ENCODE peak calls at places on chromosomes 2 and 18, in six cellular contexts. One of them, this sample, is unnamed.
A peak's percentile ranks its signal among the peaks of the same experiment; 100 is the strongest.

GRCh38 chr18:9437049-9437448 is 38.3 kb upstream of the RALBP1 start:
- DNase-seq in right atrium auricular region: no peak
- DNase-seq in pulmonary artery endothelial cell: no peak
- DNase-seq in amygdala: no peak
- DNase-seq in A549: no peak
- DNase-seq in SK-N-DZ: no peak
- DNase-seq in this sample: no peak

GRCh38 chr18:24300703-24301102 is 96.9 kb downstream of the OSBPL1A start:
- DNase-seq in right atrium auricular region: no peak
- DNase-seq in A549: no peak
- DNase-seq in amygdala: no peak
- DNase-seq in SK-N-DZ: no peak
- DNase-seq in pulmonary artery endothelial cell: no peak
- DNase-seq in this sample: no peak

GRCh38 chr2:153195342-153195741 is 283.2 kb downstream of the RPRM start:
- DNase-seq in pulmonary artery endothelial cell: no peak
- DNase-seq in right atrium auricular region: no peak
- DNase-seq in A549: no peak
- DNase-seq in SK-N-DZ: no peak
- DNase-seq in amygdala: no peak
- DNase-seq in this sample: no peak

GRCh38 chr2:26534098-26534864 is 56.4 kb upstream of the OTOF start:
- DNase-seq in SK-N-DZ: no peak
- DNase-seq in A549: no peak
- DNase-seq in pulmonary artery endothelial cell: no peak
- DNase-seq in amygdala: no peak
- DNase-seq in right atrium auricular region: no peak
- DNase-seq in this sample: no peak

GRCh38 chr2:9637330-9637729 is 6.5 kb upstream of the YWHAQ start:
- DNase-seq in right atrium auricular region: no peak
- DNase-seq in SK-N-DZ: no peak
- DNase-seq in pulmonary artery endothelial cell: no peak
- DNase-seq in amygdala: peak; percentile 80
- DNase-seq in A549: no peak
- DNase-seq in this sample: no peak

GRCh38 chr2:83782122-83782521 is 677.0 kb downstream of the SUCLG1 start:
- DNase-seq in A549: peak; percentile 4
- DNase-seq in pulmonary artery endothelial cell: no peak
- DNase-seq in amygdala: no peak
- DNase-seq in right atrium auricular region: no peak
- DNase-seq in SK-N-DZ: no peak
- DNase-seq in this sample: no peak

GRCh38 chr2:172928754-172929153 is 146.9 kb upstream of the MAP3K20 start:
- DNase-seq in SK-N-DZ: no peak
- DNase-seq in pulmonary artery endothelial cell: peak; percentile 37
- DNase-seq in amygdala: peak; percentile 20
- DNase-seq in right atrium auricular region: no peak
- DNase-seq in A549: no peak
- DNase-seq in this sample: no peak

GRCh38 chr2:100667801-100668200 is 105.0 kb downstream of the PDCL3 start:
- DNase-seq in SK-N-DZ: no peak
- DNase-seq in pulmonary artery endothelial cell: no peak
- DNase-seq in amygdala: no peak
- DNase-seq in A549: no peak
- DNase-seq in right atrium auricular region: peak; percentile 36
- DNase-seq in this sample: no peak

GRCh38 chr2:128016620-128017019 is 11.2 kb downstream of the SAP130 start:
- DNase-seq in pulmonary artery endothelial cell: no peak
- DNase-seq in A549: no peak
- DNase-seq in SK-N-DZ: no peak
- DNase-seq in amygdala: peak; percentile 13
- DNase-seq in right atrium auricular region: no peak
- DNase-seq in this sample: no peak

GRCh38 chr2:85702172-85702571 is 8.0 kb downstream of the GNLY start:
- DNase-seq in amygdala: no peak
- DNase-seq in A549: no peak
- DNase-seq in right atrium auricular region: no peak
- DNase-seq in SK-N-DZ: no peak
- DNase-seq in pulmonary artery endothelial cell: no peak
- DNase-seq in this sample: no peak

GRCh38 chr2:15023231-15023630 is 390.7 kb downstream of the LRATD1 start:
- DNase-seq in amygdala: no peak
- DNase-seq in SK-N-DZ: no peak
- DNase-seq in pulmonary artery endothelial cell: no peak
- DNase-seq in A549: no peak
- DNase-seq in right atrium auricular region: no peak
- DNase-seq in this sample: no peak

GRCh38 chr2:149357058-149357457 is 26.7 kb downstream of the LYPD6 start:
- DNase-seq in amygdala: no peak
- DNase-seq in pulmonary artery endothelial cell: no peak
- DNase-seq in SK-N-DZ: no peak
- DNase-seq in A549: no peak
- DNase-seq in right atrium auricular region: no peak
- DNase-seq in this sample: no peak

GRCh38 chr2:239143858-239144712 is 256.7 kb downstream of the HDAC4 start:
- DNase-seq in SK-N-DZ: peak; percentile 49
- DNase-seq in pulmonary artery endothelial cell: peak; percentile 10
- DNase-seq in A549: peak; percentile 58
- DNase-seq in right atrium auricular region: no peak
- DNase-seq in amygdala: peak; percentile 44
- DNase-seq in this sample: peak; percentile 56

GRCh38 chr2:23583467-23583866 is 198.5 kb downstream of the KLHL29 start:
- DNase-seq in A549: no peak
- DNase-seq in right atrium auricular region: no peak
- DNase-seq in SK-N-DZ: no peak
- DNase-seq in pulmonary artery endothelial cell: no peak
- DNase-seq in amygdala: no peak
- DNase-seq in this sample: no peak

GRCh38 chr2:120826260-120826648 is 90.6 kb downstream of the GLI2 start:
- DNase-seq in A549: no peak
- DNase-seq in pulmonary artery endothelial cell: no peak
- DNase-seq in right atrium auricular region: no peak
- DNase-seq in amygdala: no peak
- DNase-seq in SK-N-DZ: no peak
- DNase-seq in this sample: no peak

GRCh38 chr2:239117831-239118230 is 269.9 kb downstream of the TWIST2 start:
- DNase-seq in amygdala: no peak
- DNase-seq in SK-N-DZ: no peak
- DNase-seq in pulmonary artery endothelial cell: no peak
- DNase-seq in A549: no peak
- DNase-seq in right atrium auricular region: no peak
- DNase-seq in this sample: no peak

GRCh38 chr18:6022840-6023239 is 127.5 kb upstream of the TMEM200C start:
- DNase-seq in pulmonary artery endothelial cell: no peak
- DNase-seq in right atrium auricular region: no peak
- DNase-seq in amygdala: no peak
- DNase-seq in SK-N-DZ: no peak
- DNase-seq in A549: no peak
- DNase-seq in this sample: no peak

GRCh38 chr2:113203901-113204519 is 30.2 kb downstream of the PSD4 start:
- DNase-seq in pulmonary artery endothelial cell: no peak
- DNase-seq in right atrium auricular region: peak; percentile 83
- DNase-seq in amygdala: peak; percentile 71
- DNase-seq in A549: peak; percentile 86
- DNase-seq in SK-N-DZ: peak; percentile 39
- DNase-seq in this sample: peak; percentile 77

GRCh38 chr2:222290691-222291484 is 7.9 kb downstream of the PAX3 start:
- DNase-seq in amygdala: no peak
- DNase-seq in right atrium auricular region: no peak
- DNase-seq in pulmonary artery endothelial cell: no peak
- DNase-seq in SK-N-DZ: peak; percentile 43
- DNase-seq in A549: peak; percentile 9
- DNase-seq in this sample: no peak

GRCh38 chr2:113305146-113305545 is 26.4 kb upstream of the PAX8 start:
- DNase-seq in SK-N-DZ: no peak
- DNase-seq in right atrium auricular region: no peak
- DNase-seq in A549: no peak
- DNase-seq in amygdala: no peak
- DNase-seq in pulmonary artery endothelial cell: no peak
- DNase-seq in this sample: no peak

GRCh38 chr2:209314641-209315040 is 109.2 kb upstream of the MAP2 start:
- DNase-seq in amygdala: no peak
- DNase-seq in right atrium auricular region: no peak
- DNase-seq in pulmonary artery endothelial cell: no peak
- DNase-seq in A549: no peak
- DNase-seq in SK-N-DZ: no peak
- DNase-seq in this sample: no peak

GRCh38 chr2:106885326-106885725 is 641 bp downstream of the ST6GAL2 start:
- DNase-seq in amygdala: no peak
- DNase-seq in SK-N-DZ: peak; percentile 29
- DNase-seq in right atrium auricular region: no peak
- DNase-seq in A549: peak; percentile 59
- DNase-seq in pulmonary artery endothelial cell: no peak
- DNase-seq in this sample: no peak

GRCh38 chr2:100394111-100394641 is 23.3 kb downstream of the CHST10 start:
- DNase-seq in A549: no peak
- DNase-seq in SK-N-DZ: no peak
- DNase-seq in pulmonary artery endothelial cell: no peak
- DNase-seq in right atrium auricular region: peak; percentile 54
- DNase-seq in amygdala: no peak
- DNase-seq in this sample: peak; percentile 52

GRCh38 chr18:44849361-44849760 is 168.7 kb downstream of the SETBP1 start:
- DNase-seq in SK-N-DZ: no peak
- DNase-seq in amygdala: no peak
- DNase-seq in right atrium auricular region: no peak
- DNase-seq in A549: no peak
- DNase-seq in pulmonary artery endothelial cell: no peak
- DNase-seq in this sample: no peak

GRCh38 chr2:128438091-128438490 is 119.4 kb upstream of the HS6ST1 start:
- DNase-seq in SK-N-DZ: no peak
- DNase-seq in pulmonary artery endothelial cell: no peak
- DNase-seq in right atrium auricular region: peak; percentile 42
- DNase-seq in A549: no peak
- DNase-seq in amygdala: no peak
- DNase-seq in this sample: no peak

GRCh38 chr2:54247115-54247514 is 8.9 kb downstream of the TSPYL6 start:
- DNase-seq in pulmonary artery endothelial cell: no peak
- DNase-seq in SK-N-DZ: no peak
- DNase-seq in A549: no peak
- DNase-seq in amygdala: no peak
- DNase-seq in right atrium auricular region: no peak
- DNase-seq in this sample: no peak

GRCh38 chr2:53755022-53755630 is 12.5 kb upstream of the CHAC2 start:
- DNase-seq in amygdala: no peak
- DNase-seq in right atrium auricular region: peak; percentile 82
- DNase-seq in SK-N-DZ: no peak
- DNase-seq in pulmonary artery endothelial cell: no peak
- DNase-seq in A549: no peak
- DNase-seq in this sample: no peak

GRCh38 chr18:31819106-31819924 is 58.6 kb upstream of the SLC25A52 start:
- DNase-seq in amygdala: no peak
- DNase-seq in pulmonary artery endothelial cell: no peak
- DNase-seq in right atrium auricular region: no peak
- DNase-seq in A549: peak; percentile 44
- DNase-seq in SK-N-DZ: peak; percentile 42
- DNase-seq in this sample: no peak

This sample was measured in GM12891.